ENCODE peak calls at places on chromosomes 13 and 19, in four cellular contexts. One of them, this sample, is unnamed.

GRCh38 chr13:41547253-41548000 is 90.1 kb downstream of the RGCC start:
- DNase-seq in HepG2: peak
- DNase-seq in K562: no peak
- DNase-seq in WTC11: no peak
- DNase-seq in this sample: no peak

GRCh38 chr19:14093117-14093784 is 2.7 kb upstream of the SAMD1 start:
- DNase-seq in K562: no peak
- DNase-seq in HepG2: no peak
- DNase-seq in WTC11: no peak
- DNase-seq in this sample: no peak

GRCh38 chr19:33309826-33310225 is 7.5 kb upstream of the CEBPA start:
- DNase-seq in WTC11: no peak
- DNase-seq in K562: no peak
- DNase-seq in HepG2: no peak
- DNase-seq in this sample: no peak

GRCh38 chr13:49791214-49791752 is 1.2 kb downstream of the KPNA3 start:
- DNase-seq in K562: no peak
- DNase-seq in WTC11: no peak
- DNase-seq in HepG2: peak
- DNase-seq in this sample: peak

GRCh38 chr19:15527705-15528104 is 19.4 kb downstream of the CYP4F22 start:
- DNase-seq in K562: no peak
- DNase-seq in HepG2: no peak
- DNase-seq in WTC11: no peak
- DNase-seq in this sample: no peak

GRCh38 chr13:37194428-37194861 is 89.0 kb upstream of the CSNK1A1L start:
- DNase-seq in WTC11: no peak
- DNase-seq in HepG2: no peak
- DNase-seq in K562: no peak
- DNase-seq in this sample: no peak

GRCh38 chr19:3346677-3347353 is 19.6 kb upstream of the NFIC start:
- DNase-seq in K562: no peak
- DNase-seq in WTC11: no peak
- DNase-seq in HepG2: no peak
- DNase-seq in this sample: no peak

GRCh38 chr19:52689804-52690394 is 44.9 kb downstream of the ZNF611 start:
- DNase-seq in K562: peak
- DNase-seq in HepG2: no peak
- DNase-seq in WTC11: peak
- DNase-seq in this sample: no peak

GRCh38 chr13:61891420-61891819 is 475.8 kb upstream of the PCDH20 start:
- DNase-seq in WTC11: no peak
- DNase-seq in HepG2: no peak
- DNase-seq in K562: no peak
- DNase-seq in this sample: no peak

GRCh38 chr19:19595171-19595701 is 23.3 kb downstream of the PBX4 start:
- DNase-seq in WTC11: no peak
- DNase-seq in K562: no peak
- DNase-seq in HepG2: no peak
- DNase-seq in this sample: no peak

GRCh38 chr13:27349458-27349857 is 75.0 kb upstream of the GTF3A start:
- DNase-seq in HepG2: no peak
- DNase-seq in K562: no peak
- DNase-seq in WTC11: no peak
- DNase-seq in this sample: no peak

GRCh38 chr19:384801-385169 is 24.2 kb downstream of the C2CD4C start:
- DNase-seq in WTC11: no peak
- DNase-seq in K562: no peak
- DNase-seq in HepG2: no peak
- DNase-seq in this sample: no peak

GRCh38 chr19:17757125-17757524 is 5.8 kb downstream of the FCHO1 start:
- DNase-seq in K562: no peak
- DNase-seq in HepG2: no peak
- DNase-seq in WTC11: no peak
- DNase-seq in this sample: no peak

GRCh38 chr13:48161530-48162179 is 66.8 kb upstream of the MED4 start:
- DNase-seq in K562: no peak
- DNase-seq in WTC11: no peak
- DNase-seq in HepG2: no peak
- DNase-seq in this sample: no peak

GRCh38 chr19:53132231-53132991 is at the start of gene ZNF415:
- DNase-seq in K562: no peak
- DNase-seq in HepG2: no peak
- DNase-seq in WTC11: peak
- DNase-seq in this sample: no peak

GRCh38 chr19:52535831-52536800 is 8.6 kb downstream of the ZNF808 start:
- DNase-seq in K562: no peak
- DNase-seq in WTC11: peak
- DNase-seq in HepG2: no peak
- DNase-seq in this sample: peak

DNA sequence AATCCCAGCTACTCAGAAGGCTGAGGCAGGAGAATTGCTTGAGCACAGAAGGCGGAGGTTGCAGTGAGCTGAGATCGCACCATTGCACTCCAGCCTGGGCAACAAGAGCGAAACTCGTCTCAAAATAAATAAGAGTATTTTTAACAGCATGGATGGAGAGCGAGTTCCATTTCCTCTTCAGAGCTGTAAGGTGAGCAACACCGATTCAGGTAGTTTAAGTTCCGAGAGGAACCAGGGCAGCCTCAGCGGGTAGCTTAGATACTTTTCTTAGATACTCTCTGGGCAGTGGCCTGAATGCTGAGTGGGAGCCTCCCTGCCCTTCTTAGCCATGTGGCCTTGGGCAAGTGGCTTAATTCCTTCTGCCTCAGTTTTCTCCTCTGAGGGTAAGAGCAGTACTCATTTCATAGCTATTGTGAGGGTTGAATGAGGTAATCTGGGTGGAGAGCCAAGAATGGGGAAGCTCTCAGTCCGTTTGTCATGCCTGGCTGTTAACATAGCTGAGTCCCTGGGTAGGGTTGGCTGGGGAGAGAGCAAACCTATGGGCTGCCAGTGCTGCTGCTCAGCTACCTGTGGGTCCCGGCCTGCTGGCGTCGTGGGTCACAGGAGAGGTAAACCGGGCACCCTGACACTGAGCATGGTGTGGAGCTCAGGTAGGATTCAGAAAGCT is 4.1 kb downstream of the ATP11A start:
- DNase-seq in WTC11: peak
- DNase-seq in K562: no peak
- DNase-seq in HepG2: no peak
- DNase-seq in this sample: no peak
- TF ChIP-seq CREM in WTC11: no peak
- TF ChIP-seq CREM in K562: no peak
- TF ChIP-seq CREM in HepG2: no peak
- TF ChIP-seq CREM in this sample: no peak

DNA sequence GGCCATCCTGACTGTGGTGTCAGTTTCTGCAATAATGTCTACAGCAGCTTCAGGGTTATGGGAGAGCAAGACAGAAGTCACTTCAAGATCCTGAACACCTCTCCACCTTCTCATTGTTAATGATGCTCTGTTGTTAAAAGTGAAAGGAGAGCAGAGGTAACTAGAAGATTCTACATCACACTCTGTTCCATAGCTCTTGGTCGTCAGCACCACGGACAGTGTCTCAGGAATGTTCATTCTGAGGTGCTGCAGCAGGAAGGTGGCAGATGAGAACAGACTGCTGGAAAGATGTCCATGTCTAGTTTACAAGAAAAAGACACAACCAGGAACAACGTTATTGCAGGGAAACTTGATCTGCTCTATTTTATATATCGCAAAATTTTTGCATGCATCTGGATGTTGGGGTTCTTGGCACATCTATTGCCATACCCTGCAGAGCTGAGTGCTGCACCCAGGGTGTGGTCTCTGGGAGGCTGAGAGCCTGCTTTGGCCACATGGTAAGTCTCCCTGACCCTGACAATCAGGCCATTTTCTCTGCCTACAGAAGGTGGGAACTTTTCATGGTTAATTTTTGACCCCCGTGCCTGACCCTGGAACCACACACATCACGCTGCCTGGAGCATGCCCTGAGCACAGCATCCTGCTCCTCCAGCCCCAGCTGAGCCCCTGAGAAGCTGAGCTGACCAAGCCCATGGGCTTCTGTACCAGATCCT is 12.7 kb downstream of the CEACAM21 start:
- DNase-seq in WTC11: peak
- DNase-seq in HepG2: peak
- DNase-seq in K562: peak
- DNase-seq in this sample: no peak
- TF ChIP-seq CREM in WTC11: no peak
- TF ChIP-seq CREM in HepG2: no peak
- TF ChIP-seq CREM in K562: no peak
- TF ChIP-seq CREM in this sample: no peak

GRCh38 chr19:47226426-47227346 is 4.3 kb downstream of the BBC3 start:
- DNase-seq in K562: peak
- DNase-seq in WTC11: no peak
- DNase-seq in HepG2: peak
- DNase-seq in this sample: peak
- TF ChIP-seq CREM in K562: peak
- TF ChIP-seq CREM in WTC11: peak
- TF ChIP-seq CREM in HepG2: no peak
- TF ChIP-seq CREM in this sample: no peak

DNA sequence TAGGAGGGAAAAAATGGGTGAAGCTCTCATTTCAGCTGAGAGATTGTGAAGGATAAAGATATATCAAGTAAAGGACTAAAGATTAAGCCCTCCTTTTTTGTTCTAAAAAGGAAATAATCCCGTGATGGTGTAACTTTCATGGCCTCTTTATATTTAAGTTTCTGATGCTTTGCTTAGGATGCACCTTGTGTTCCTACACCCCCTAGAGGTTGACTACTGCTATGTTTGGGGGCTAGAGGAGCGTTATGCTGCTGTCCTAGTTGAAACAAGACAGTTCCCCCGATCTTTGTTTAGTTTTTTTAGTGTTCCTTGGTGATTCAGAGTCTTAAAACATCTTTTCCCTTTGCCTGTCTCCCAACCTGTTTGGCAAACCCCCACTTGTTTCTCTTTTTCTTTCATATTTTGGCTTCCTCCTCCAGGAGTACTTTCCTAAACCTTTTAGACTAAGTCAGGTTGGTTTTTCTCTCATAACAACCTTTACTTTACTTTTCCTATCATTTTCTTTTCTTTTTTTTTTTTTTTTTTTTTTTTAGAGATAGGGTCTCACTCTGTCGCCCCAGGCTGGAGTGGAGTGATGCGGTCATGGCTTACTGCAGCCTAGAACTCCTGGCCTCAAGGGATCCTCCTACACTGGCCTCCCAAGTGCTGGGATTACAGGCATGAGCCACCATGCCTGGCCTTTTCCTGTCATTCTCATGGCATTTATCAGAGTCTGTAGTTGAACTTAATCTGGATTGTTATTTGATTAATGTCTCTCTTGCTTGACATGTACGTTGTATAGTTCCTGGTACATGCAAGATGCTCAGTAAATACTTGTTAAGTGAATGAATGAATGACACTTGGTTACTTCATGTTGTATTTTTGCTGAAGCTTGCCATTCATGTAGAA is 2.8 kb downstream of the UBA2 start:
- DNase-seq in HepG2: peak
- DNase-seq in WTC11: peak
- DNase-seq in K562: peak
- DNase-seq in this sample: no peak
- TF ChIP-seq CREM in HepG2: no peak
- TF ChIP-seq CREM in WTC11: no peak
- TF ChIP-seq CREM in K562: no peak
- TF ChIP-seq CREM in this sample: no peak

This sample was measured in GM12878.